ENCODE peak calls at places on chromosomes 16 and 17, in nine cellular contexts. Q, B, A, V, E, K, X, F and I are unnamed samples.

GRCh38 chr17:55702150-55702549 is 20.5 kb downstream of the TMEM100 start:
- DNase-seq in Q (no peak), B (no peak), A (no peak), V (no peak), E (no peak), K (no peak), X (no peak), F (no peak), I (no peak)

GRCh38 chr16:4556112-4556511 is at the start of gene C16orf96:
- DNase-seq in Q (no peak), B (peak; percentile 19), A (no peak), V (no peak), E (no peak), K (no peak), X (no peak), F (no peak), I (no peak)

GRCh38 chr17:42673885-42674754 is 2.7 kb downstream of the PLEKHH3 start:
- DNase-seq in Q (no peak), B (peak; percentile 66), A (peak; percentile 33), V (peak; percentile 69), E (no peak), K (peak; percentile 91), X (no peak), F (peak; percentile 80), I (no peak)

GRCh38 chr16:3188925-3189825 is 1.2 kb downstream of the OR1F1 start:
- DNase-seq in Q (no peak), B (peak; percentile 91), A (no peak), V (no peak), E (no peak), K (peak; percentile 85), X (no peak), F (no peak), I (no peak)

GRCh38 chr17:27296427-27296979 is 2.6 kb downstream of the WSB1 start:
- DNase-seq in Q (no peak), B (peak; percentile 56), A (no peak), V (no peak), E (no peak), K (no peak), X (no peak), F (no peak), I (no peak)

GRCh38 chr16:9275816-9276354 is 184.4 kb downstream of the HAPSTR1 start:
- DNase-seq in Q (no peak), B (no peak), A (no peak), V (no peak), E (no peak), K (no peak), X (no peak), F (no peak), I (no peak)

GRCh38 chr17:39306028-39306427 is 80.3 kb upstream of the STAC2 start:
- DNase-seq in Q (no peak), B (no peak), A (no peak), V (no peak), E (no peak), K (peak; percentile 37), X (no peak), F (no peak), I (no peak)

GRCh38 chr17:12047977-12048376 is 27.3 kb downstream of the MAP2K4 start:
- DNase-seq in Q (no peak), B (peak; percentile 19), A (no peak), V (no peak), E (no peak), K (no peak), X (no peak), F (no peak), I (no peak)

GRCh38 chr17:67637901-67638641 is 79.7 kb upstream of the NOL11 start:
- DNase-seq in Q (no peak), B (no peak), A (no peak), V (peak; percentile 85), E (no peak), K (peak; percentile 19), X (no peak), F (no peak), I (peak; percentile 51)

GRCh38 chr16:57863434-57864160 is 61.3 kb upstream of the KIFC3 start:
- DNase-seq in Q (peak; percentile 51), B (peak; percentile 86), A (no peak), V (peak; percentile 75), E (no peak), K (peak; percentile 88), X (no peak), F (peak; percentile 72), I (peak; percentile 60)

GRCh38 chr17:41434313-41434895 is 6.4 kb downstream of the KRT38 start:
- DNase-seq in Q (no peak), B (no peak), A (no peak), V (no peak), E (no peak), K (no peak), X (no peak), F (no peak), I (no peak)

GRCh38 chr17:4334332-4334731 is 32.1 kb downstream of the UBE2G1 start:
- DNase-seq in Q (no peak), B (no peak), A (no peak), V (no peak), E (no peak), K (no peak), X (no peak), F (no peak), I (no peak)

GRCh38 chr17:35749560-35750412 is 3.3 kb downstream of the GAS2L2 start:
- DNase-seq in Q (no peak), B (no peak), A (no peak), V (no peak), E (no peak), K (peak; percentile 59), X (no peak), F (no peak), I (no peak)

GRCh38 chr17:59093702-59094231 is 12.9 kb downstream of the TRIM37 start:
- DNase-seq in Q (no peak), B (peak; percentile 90), A (no peak), V (peak; percentile 10), E (no peak), K (no peak), X (no peak), F (peak; percentile 56), I (peak; percentile 52)

GRCh38 chr17:11334493-11334892 is 93.5 kb downstream of the SHISA6 start:
- DNase-seq in Q (no peak), B (no peak), A (no peak), V (no peak), E (no peak), K (no peak), X (no peak), F (no peak), I (no peak)

GRCh38 chr17:57864273-57864672 is 14.4 kb upstream of the MRPS23 start:
- DNase-seq in Q (no peak), B (no peak), A (no peak), V (no peak), E (no peak), K (no peak), X (no peak), F (no peak), I (no peak)

GRCh38 chr16:29651950-29652349 is 11.1 kb upstream of the SPN start:
- DNase-seq in Q (no peak), B (no peak), A (no peak), V (no peak), E (no peak), K (no peak), X (no peak), F (no peak), I (no peak)

GRCh38 chr17:16516594-16517018 is 24.6 kb upstream of the LRRC75A start:
- DNase-seq in Q (peak; percentile 90), B (peak; percentile 47), A (no peak), V (no peak), E (no peak), K (no peak), X (no peak), F (peak; percentile 25), I (no peak)

GRCh38 chr16:27721548-27722265 is 171.8 kb downstream of the KATNIP start:
- DNase-seq in Q (no peak), B (no peak), A (no peak), V (peak; percentile 27), E (no peak), K (no peak), X (no peak), F (peak; percentile 89), I (no peak)
- H3K27ac ChIP-seq in Q (peak overlapping the region; percentile 99), B (no peak overlapping the region), A (no peak overlapping the region), V (no peak overlapping the region), E (peak overlapping the region; percentile 7), K (peak overlapping the region; percentile 14), X (no peak overlapping the region), F (no peak overlapping the region), I (peak overlapping the region; percentile 71)

GRCh38 chr16:65118866-65119265 is 3.0 kb downstream of the CDH11 start:
- DNase-seq in Q (no peak), B (no peak), A (no peak), V (no peak), E (no peak), K (no peak), X (no peak), F (no peak), I (no peak)
- H3K27ac ChIP-seq in Q (peak overlapping the region; percentile 91), B (no peak overlapping the region), A (no peak overlapping the region), V (no peak overlapping the region), E (no peak overlapping the region), K (no peak overlapping the region), X (no peak overlapping the region), F (no peak overlapping the region), I (no peak overlapping the region)

GRCh38 chr17:75471207-75471606 is 14.8 kb downstream of the TMEM94 start:
- DNase-seq in Q (no peak), B (no peak), A (no peak), V (no peak), E (no peak), K (no peak), X (no peak), F (no peak), I (no peak)

GRCh38 chr17:75473246-75473645 is 16.8 kb downstream of the TMEM94 start:
- DNase-seq in Q (no peak), B (no peak), A (no peak), V (no peak), E (no peak), K (no peak), X (no peak), F (peak; percentile 69), I (no peak)

GRCh38 chr17:75475144-75475835 is 18.9 kb downstream of the TMEM94 start:
- DNase-seq in Q (no peak), B (no peak), A (no peak), V (no peak), E (no peak), K (no peak), X (no peak), F (no peak), I (no peak)

GRCh38 chr17:75474736-75475135 is 18.3 kb downstream of the TMEM94 start:
- DNase-seq in Q (no peak), B (no peak), A (no peak), V (no peak), E (no peak), K (no peak), X (no peak), F (no peak), I (no peak)

DNA sequence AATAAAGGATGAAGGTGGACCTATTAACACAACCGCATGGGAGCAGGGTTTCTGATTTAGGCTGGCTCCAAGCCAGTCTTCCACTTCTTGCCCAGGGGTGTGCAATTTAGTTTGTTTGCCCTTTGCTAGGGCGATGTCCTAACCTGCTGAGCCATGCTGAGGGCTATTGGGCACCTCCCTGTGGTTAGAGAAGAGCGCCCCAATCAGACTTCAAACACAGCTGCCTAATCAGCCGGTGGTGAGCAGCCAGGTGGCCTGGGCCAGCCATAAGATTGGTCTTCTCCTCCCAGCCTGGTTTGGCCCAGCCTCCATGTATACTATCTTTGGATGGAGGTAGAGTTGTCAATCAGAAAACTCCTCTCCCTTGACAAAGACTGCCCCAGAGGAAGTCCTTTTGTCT is 15.7 kb downstream of the TMEM94 start:
- DNase-seq in Q (no peak), B (no peak), A (no peak), V (no peak), E (no peak), K (no peak), X (no peak), F (no peak), I (no peak)
- H3K27ac ChIP-seq in Q (peak overlapping the region; percentile 89), B (no peak overlapping the region), A (no peak overlapping the region), V (no peak overlapping the region), E (peak overlapping the region; percentile 35), K (no peak overlapping the region), X (no peak overlapping the region), F (no peak overlapping the region), I (no peak overlapping the region)

GRCh38 chr17:74768069-74768762 is 7.9 kb downstream of the NAT9 start:
- DNase-seq in Q (no peak), B (no peak), A (no peak), V (peak; percentile 93), E (no peak), K (no peak), X (no peak), F (peak; percentile 70), I (no peak)
- H3K27ac ChIP-seq in Q (peak overlapping the region; percentile 94), B (peak overlapping the region; percentile 34), A (no peak overlapping the region), V (peak overlapping the region; percentile 73), E (peak overlapping the region; percentile 67), K (no peak overlapping the region), X (peak overlapping the region; percentile 36), F (peak overlapping the region; percentile 16), I (no peak overlapping the region)